ENCODE peak calls at places on chromosome X, in six cellular contexts. I is BJ, J is heart right ventricle, R is NB4, A is WERI-Rb-1, Y is heart left ventricle. N is an unnamed sample.

GRCh38 chrX:83501003-83501402 is 7.1 kb upstream of the POU3F4 start:
- DNase-seq in R (no peak), I (no peak), A (no peak), J (no peak), Y (no peak), N (no peak)

GRCh38 chrX:71106427-71106826 is at the start of gene CXorf65:
- DNase-seq in A (no peak), J (no peak), Y (no peak), R (peak), I (no peak), N (no peak)

GRCh38 chrX:21658152-21658737 is at the start of gene KLHL34:
- DNase-seq in Y (peak), I (no peak), A (no peak), J (no peak), R (no peak), N (no peak)

GRCh38 chrX:51894697-51895336 is 1.4 kb downstream of the MAGED1 start:
- DNase-seq in R (no peak), J (peak), Y (peak), I (no peak), A (no peak), N (peak)

GRCh38 chrX:68114573-68115199 is 318.6 kb downstream of the OPHN1 start:
- DNase-seq in I (no peak), R (peak), J (no peak), Y (no peak), A (no peak), N (peak)

GRCh38 chrX:129637217-129638109 is 17.3 kb downstream of the APLN start:
- DNase-seq in A (peak), J (peak), R (peak), Y (peak), I (no peak), N (peak)

GRCh38 chrX:7132335-7133035 is 15.0 kb upstream of the STS start:
- DNase-seq in I (peak), R (peak), J (no peak), A (peak), Y (no peak), N (peak)

GRCh38 chrX:24465524-24465850 is 401 bp downstream of the PDK3 start:
- DNase-seq in J (no peak), Y (peak), R (no peak), A (no peak), I (no peak), N (no peak)

GRCh38 chrX:1464282-1465131 is 11.8 kb upstream of the ASMTL start:
- DNase-seq in Y (peak), I (no peak), J (no peak), R (no peak), A (peak), N (no peak)

GRCh38 chrX:47272013-47272408 is 39.2 kb downstream of the USP11 start:
- DNase-seq in J (no peak), Y (no peak), A (no peak), I (no peak), R (no peak), N (no peak)

GRCh38 chrX:22063284-22063683 is 31.2 kb downstream of the PHEX start:
- DNase-seq in Y (no peak), I (no peak), R (peak), J (no peak), A (no peak), N (no peak)

GRCh38 chrX:137427813-137428212 is 138.1 kb upstream of the ZIC3 start:
- DNase-seq in Y (no peak), A (no peak), R (no peak), I (no peak), J (no peak), N (peak)

GRCh38 chrX:137428251-137428661 is 137.7 kb upstream of the ZIC3 start:
- DNase-seq in R (no peak), Y (no peak), J (no peak), I (no peak), A (no peak), N (no peak)

GRCh38 chrX:137430301-137430700 is 135.6 kb upstream of the ZIC3 start:
- DNase-seq in R (no peak), Y (no peak), I (no peak), J (no peak), A (no peak), N (no peak)

GRCh38 chrX:137427061-137427778 is 138.7 kb upstream of the ZIC3 start:
- DNase-seq in R (no peak), I (no peak), Y (no peak), J (no peak), A (no peak), N (no peak)

GRCh38 chrX:137428777-137429564 is 137.0 kb upstream of the ZIC3 start:
- DNase-seq in R (no peak), I (no peak), A (no peak), J (no peak), Y (no peak), N (no peak)
- H3K4me3 ChIP-seq in R (no peak), I (no peak), A (no peak), J (peak), Y (peak), N (no peak)

GRCh38 chrX:139967300-139967699 is 2.0 kb upstream of the CXorf66 start:
- DNase-seq in I (no peak), R (peak), Y (no peak), J (no peak), A (no peak), N (no peak)
- TF ChIP-seq CTCF in I (peak), R (peak), Y (no peak), J (no peak), A (peak), N (no peak)

DNA sequence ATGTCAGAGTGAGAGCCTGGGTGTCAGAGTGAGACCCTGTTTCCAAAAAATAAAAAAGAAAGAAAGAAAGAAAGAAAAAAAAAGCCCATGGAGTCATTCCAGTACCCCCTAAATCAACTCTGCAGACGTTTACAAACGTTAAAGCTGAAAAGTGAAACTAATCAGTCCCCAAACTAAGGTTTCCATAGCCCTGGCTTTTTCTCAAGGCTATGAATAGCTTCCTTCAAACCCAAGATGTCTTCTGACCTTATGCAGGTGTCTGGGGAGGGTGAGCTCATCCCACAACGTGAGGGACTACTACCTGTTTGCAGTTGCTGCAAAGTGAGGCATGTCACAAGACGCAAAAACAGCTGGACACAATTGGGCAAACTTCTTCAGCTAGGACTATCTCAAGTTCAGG is 144.0 kb downstream of the SH3KBP1 start:
- DNase-seq in Y (no peak), J (no peak), I (no peak), R (no peak), A (no peak), N (no peak)
- H3K4me3 ChIP-seq in Y (no peak), J (no peak), I (no peak), R (no peak), A (no peak), N (no peak)

GRCh38 chrX:153744210-153745066 is 19.6 kb upstream of the PLXNB3 start:
- DNase-seq in J (no peak), I (no peak), Y (no peak), R (no peak), A (peak), N (no peak)
- TF ChIP-seq CTCF in J (peak), I (peak), Y (peak), R (no peak), A (peak), N (peak)

DNA sequence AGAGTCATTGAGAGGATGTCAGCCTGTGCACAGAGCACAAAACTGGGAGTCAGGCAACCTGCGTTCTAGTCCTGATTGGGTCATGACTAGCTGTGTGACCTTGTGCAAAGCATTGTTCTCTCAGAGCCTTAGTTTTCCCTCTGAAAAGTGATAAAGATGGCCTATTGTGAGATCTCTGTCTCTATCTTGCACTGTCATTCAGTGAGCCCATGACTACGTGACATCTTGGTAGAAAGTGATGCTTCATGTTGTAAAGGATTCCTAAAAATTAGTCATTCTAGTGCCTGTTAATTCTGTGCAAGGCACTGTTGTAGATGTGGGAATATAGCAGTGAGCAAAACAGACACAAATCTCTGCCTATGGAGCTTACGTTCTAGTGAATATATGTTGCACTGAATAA is 2.5 kb downstream of the PGRMC1 start:
- DNase-seq in R (no peak), J (no peak), A (no peak), Y (no peak), I (no peak), N (no peak)
- H3K4me3 ChIP-seq in R (no peak), J (no peak), A (no peak), Y (no peak), I (peak), N (no peak)

DNA sequence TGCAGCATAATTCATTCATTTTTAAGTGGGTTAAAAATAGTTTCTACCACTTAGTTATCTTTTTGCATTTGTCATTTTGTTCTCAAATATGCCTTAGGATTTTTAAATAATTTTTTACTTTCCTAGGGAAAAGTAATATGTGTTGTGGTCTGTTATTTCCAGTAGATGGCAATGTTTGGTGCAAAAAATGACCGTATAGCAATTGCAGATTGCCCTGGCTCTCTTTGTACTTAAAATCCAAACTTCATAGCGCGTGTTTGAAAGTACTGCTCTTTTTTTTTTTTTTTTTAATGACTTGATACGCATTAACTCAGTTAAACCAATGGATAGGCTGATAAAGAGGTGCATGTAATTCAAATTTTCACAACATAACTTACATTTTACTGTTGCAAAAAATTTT is 74.4 kb upstream of the RBMX start:
- DNase-seq in A (no peak), Y (no peak), J (no peak), I (no peak), R (peak), N (peak)
- TF ChIP-seq CTCF in A (peak), Y (peak), J (peak), I (peak), R (peak), N (peak)

N was measured in astrocyte of the spinal cord.